ENCODE peak calls at places on chromosomes 6 and 20, in six cellular contexts. One of them, this sample, is unnamed.

GRCh38 chr6:135423649-135424128 is 73.9 kb downstream of the AHI1 start:
- DNase-seq in kidney: no peak
- DNase-seq in NAMALWA: peak; percentile 80
- DNase-seq in activated CD4-positive, alpha-beta T cell treated with anti-CD3 and anti-CD28 coated beads for 24 hours: no peak
- DNase-seq in activated gamma-delta T cell treated with Interleukin-2 at 50 U/mL for 16 hours: no peak
- DNase-seq in astrocyte: peak; percentile 20
- DNase-seq in this sample: peak; percentile 71

GRCh38 chr6:139369568-139370046 is 4.8 kb downstream of the CITED2 start:
- DNase-seq in kidney: no peak
- DNase-seq in NAMALWA: peak; percentile 72
- DNase-seq in activated CD4-positive, alpha-beta T cell treated with anti-CD3 and anti-CD28 coated beads for 24 hours: no peak
- DNase-seq in activated gamma-delta T cell treated with Interleukin-2 at 50 U/mL for 16 hours: peak; percentile 11
- DNase-seq in astrocyte: peak; percentile 63
- DNase-seq in this sample: peak; percentile 81

GRCh38 chr6:169933839-169934698 is 182.6 kb downstream of the ERMARD start:
- DNase-seq in kidney: peak; percentile 95
- DNase-seq in NAMALWA: no peak
- DNase-seq in activated CD4-positive, alpha-beta T cell treated with anti-CD3 and anti-CD28 coated beads for 24 hours: no peak
- DNase-seq in activated gamma-delta T cell treated with Interleukin-2 at 50 U/mL for 16 hours: no peak
- DNase-seq in astrocyte: no peak
- DNase-seq in this sample: no peak

GRCh38 chr6:49097116-49097515 is 365.9 kb downstream of the MMUT start:
- DNase-seq in kidney: no peak
- DNase-seq in NAMALWA: no peak
- DNase-seq in activated CD4-positive, alpha-beta T cell treated with anti-CD3 and anti-CD28 coated beads for 24 hours: no peak
- DNase-seq in activated gamma-delta T cell treated with Interleukin-2 at 50 U/mL for 16 hours: no peak
- DNase-seq in astrocyte: no peak
- DNase-seq in this sample: no peak

GRCh38 chr20:50724851-50725721 is 6.3 kb upstream of the PARD6B start:
- DNase-seq in kidney: peak; percentile 95
- DNase-seq in NAMALWA: no peak
- DNase-seq in activated CD4-positive, alpha-beta T cell treated with anti-CD3 and anti-CD28 coated beads for 24 hours: peak; percentile 76
- DNase-seq in activated gamma-delta T cell treated with Interleukin-2 at 50 U/mL for 16 hours: no peak
- DNase-seq in astrocyte: peak; percentile 96
- DNase-seq in this sample: no peak

GRCh38 chr20:21708738-21709534 is 3.5 kb downstream of the PAX1 start:
- DNase-seq in kidney: no peak
- DNase-seq in NAMALWA: no peak
- DNase-seq in activated CD4-positive, alpha-beta T cell treated with anti-CD3 and anti-CD28 coated beads for 24 hours: no peak
- DNase-seq in activated gamma-delta T cell treated with Interleukin-2 at 50 U/mL for 16 hours: no peak
- DNase-seq in astrocyte: no peak
- DNase-seq in this sample: no peak

GRCh38 chr6:129239825-129240491 is 357.0 kb downstream of the LAMA2 start:
- DNase-seq in kidney: no peak
- DNase-seq in NAMALWA: no peak
- DNase-seq in activated CD4-positive, alpha-beta T cell treated with anti-CD3 and anti-CD28 coated beads for 24 hours: no peak
- DNase-seq in activated gamma-delta T cell treated with Interleukin-2 at 50 U/mL for 16 hours: no peak
- DNase-seq in astrocyte: no peak
- DNase-seq in this sample: no peak

GRCh38 chr6:51384736-51385135 is 566.1 kb downstream of the TFAP2B start:
- DNase-seq in kidney: no peak
- DNase-seq in NAMALWA: no peak
- DNase-seq in activated CD4-positive, alpha-beta T cell treated with anti-CD3 and anti-CD28 coated beads for 24 hours: no peak
- DNase-seq in activated gamma-delta T cell treated with Interleukin-2 at 50 U/mL for 16 hours: no peak
- DNase-seq in astrocyte: no peak
- DNase-seq in this sample: no peak

GRCh38 chr6:7899046-7899888 is 11.3 kb downstream of the TXNDC5 start:
- DNase-seq in kidney: no peak
- DNase-seq in NAMALWA: peak; percentile 26
- DNase-seq in activated CD4-positive, alpha-beta T cell treated with anti-CD3 and anti-CD28 coated beads for 24 hours: no peak
- DNase-seq in activated gamma-delta T cell treated with Interleukin-2 at 50 U/mL for 16 hours: no peak
- DNase-seq in astrocyte: no peak
- DNase-seq in this sample: no peak

GRCh38 chr20:31869942-31870702 is at the start of the genes DUSP15 and TTLL9:
- DNase-seq in kidney: peak; percentile 90
- DNase-seq in NAMALWA: no peak
- DNase-seq in activated CD4-positive, alpha-beta T cell treated with anti-CD3 and anti-CD28 coated beads for 24 hours: no peak
- DNase-seq in activated gamma-delta T cell treated with Interleukin-2 at 50 U/mL for 16 hours: no peak
- DNase-seq in astrocyte: no peak
- DNase-seq in this sample: no peak

GRCh38 chr6:19838442-19839236 is 1.5 kb downstream of the ID4 start:
- DNase-seq in kidney: peak; percentile 90
- DNase-seq in NAMALWA: peak; percentile 80
- DNase-seq in activated CD4-positive, alpha-beta T cell treated with anti-CD3 and anti-CD28 coated beads for 24 hours: no peak
- DNase-seq in activated gamma-delta T cell treated with Interleukin-2 at 50 U/mL for 16 hours: no peak
- DNase-seq in astrocyte: peak; percentile 23
- DNase-seq in this sample: no peak

GRCh38 chr6:104771258-104771832 is 88.4 kb downstream of the HACE1 start:
- DNase-seq in kidney: no peak
- DNase-seq in NAMALWA: peak; percentile 57
- DNase-seq in activated CD4-positive, alpha-beta T cell treated with anti-CD3 and anti-CD28 coated beads for 24 hours: no peak
- DNase-seq in activated gamma-delta T cell treated with Interleukin-2 at 50 U/mL for 16 hours: no peak
- DNase-seq in astrocyte: peak; percentile 8
- DNase-seq in this sample: peak; percentile 86

GRCh38 chr20:25471020-25471419 is 63.5 kb downstream of the GINS1 start:
- DNase-seq in kidney: peak; percentile 32
- DNase-seq in NAMALWA: no peak
- DNase-seq in activated CD4-positive, alpha-beta T cell treated with anti-CD3 and anti-CD28 coated beads for 24 hours: no peak
- DNase-seq in activated gamma-delta T cell treated with Interleukin-2 at 50 U/mL for 16 hours: no peak
- DNase-seq in astrocyte: no peak
- DNase-seq in this sample: no peak

GRCh38 chr6:27547157-27548075 is 74.5 kb upstream of the ZNF184 start:
- DNase-seq in kidney: no peak
- DNase-seq in NAMALWA: peak; percentile 78
- DNase-seq in activated CD4-positive, alpha-beta T cell treated with anti-CD3 and anti-CD28 coated beads for 24 hours: no peak
- DNase-seq in activated gamma-delta T cell treated with Interleukin-2 at 50 U/mL for 16 hours: no peak
- DNase-seq in astrocyte: peak; percentile 44
- DNase-seq in this sample: no peak

GRCh38 chr6:25329156-25329555 is 50.0 kb downstream of the CARMIL1 start:
- DNase-seq in kidney: no peak
- DNase-seq in NAMALWA: no peak
- DNase-seq in activated CD4-positive, alpha-beta T cell treated with anti-CD3 and anti-CD28 coated beads for 24 hours: no peak
- DNase-seq in activated gamma-delta T cell treated with Interleukin-2 at 50 U/mL for 16 hours: no peak
- DNase-seq in astrocyte: no peak
- DNase-seq in this sample: no peak

GRCh38 chr6:46042355-46042999 is 26.8 kb upstream of the CLIC5 start:
- DNase-seq in kidney: no peak
- DNase-seq in NAMALWA: peak; percentile 63
- DNase-seq in activated CD4-positive, alpha-beta T cell treated with anti-CD3 and anti-CD28 coated beads for 24 hours: no peak
- DNase-seq in activated gamma-delta T cell treated with Interleukin-2 at 50 U/mL for 16 hours: no peak
- DNase-seq in astrocyte: peak; percentile 24
- DNase-seq in this sample: peak; percentile 79

GRCh38 chr6:168937061-168937460 is 316.6 kb downstream of the THBS2 start:
- DNase-seq in kidney: no peak
- DNase-seq in NAMALWA: no peak
- DNase-seq in activated CD4-positive, alpha-beta T cell treated with anti-CD3 and anti-CD28 coated beads for 24 hours: no peak
- DNase-seq in activated gamma-delta T cell treated with Interleukin-2 at 50 U/mL for 16 hours: no peak
- DNase-seq in astrocyte: peak; percentile 18
- DNase-seq in this sample: no peak